ENCODE peak calls at places on chromosomes 16 and 17, in six cellular contexts. Z, K, P, W, E and U are unnamed samples.

GRCh38 chr16:57507414-57508083 is 21.3 kb upstream of the DOK4 start:
- DNase-seq in E (no peak), K (no peak), W (no peak), P (no peak), Z (no peak), U (no peak)

GRCh38 chr16:13970708-13971422 is 50.9 kb downstream of the ERCC4 start:
- DNase-seq in W (no peak), E (no peak), P (no peak), K (no peak), Z (no peak), U (no peak)

GRCh38 chr16:23510154-23510914 is at the start of gene GGA2:
- DNase-seq in P (peak; percentile 88), W (peak; percentile 88), Z (peak; percentile 91), E (peak; percentile 88), K (no peak), U (peak; percentile 73)

GRCh38 chr17:62692721-62693431 is 65.4 kb downstream of the MRC2 start:
- DNase-seq in K (no peak), W (peak; percentile 42), E (no peak), P (no peak), Z (no peak), U (no peak)

GRCh38 chr16:11572301-11572995 is 14.3 kb downstream of the LITAF start:
- DNase-seq in E (no peak), Z (no peak), W (no peak), K (no peak), P (peak; percentile 32), U (no peak)

GRCh38 chr17:77617516-77617915 is 341.0 kb upstream of the TNRC6C start:
- DNase-seq in Z (no peak), W (no peak), K (no peak), P (no peak), E (no peak), U (no peak)

GRCh38 chr17:76543482-76544122 is 3.8 kb downstream of the PRCD start:
- DNase-seq in K (no peak), E (no peak), Z (no peak), P (no peak), W (peak; percentile 18), U (no peak)

GRCh38 chr17:18079543-18079942 is 8.2 kb upstream of the DRG2 start:
- DNase-seq in K (no peak), P (no peak), W (no peak), Z (no peak), E (no peak), U (no peak)

GRCh38 chr16:31853300-31853699 is 20.3 kb upstream of the ZNF267 start:
- DNase-seq in Z (no peak), K (no peak), E (no peak), P (no peak), W (no peak), U (no peak)

GRCh38 chr16:19882641-19883040 is 2.0 kb downstream of the GPRC5B start:
- DNase-seq in W (no peak), Z (no peak), E (no peak), P (no peak), K (no peak), U (no peak)

GRCh38 chr17:2369039-2369438 is 31.7 kb downstream of the SGSM2 start:
- DNase-seq in K (no peak), E (no peak), P (no peak), W (no peak), Z (no peak), U (no peak)

GRCh38 chr17:16463341-16464000 is 28.5 kb downstream of the LRRC75A start:
- DNase-seq in Z (no peak), W (no peak), E (peak; percentile 75), K (no peak), P (peak; percentile 90), U (no peak)

GRCh38 chr16:87121816-87122215 is 195.4 kb downstream of the C16orf95 start:
- DNase-seq in Z (peak; percentile 20), P (no peak), K (no peak), E (no peak), W (no peak), U (no peak)

GRCh38 chr17:78716292-78716691 is 65.8 kb downstream of the CYTH1 start:
- DNase-seq in E (no peak), W (no peak), P (no peak), K (no peak), Z (no peak), U (no peak)

GRCh38 chr16:19809693-19810092 is 75.0 kb downstream of the GPRC5B start:
- DNase-seq in K (no peak), Z (no peak), W (no peak), E (no peak), P (no peak), U (no peak)

GRCh38 chr16:88533945-88534641 is 36.1 kb upstream of the ZC3H18 start:
- DNase-seq in E (peak; percentile 59), K (peak; percentile 17), P (peak; percentile 84), Z (no peak), W (peak; percentile 82), U (peak; percentile 66)

GRCh38 chr17:64777413-64778101 is 115.5 kb upstream of the SMURF2 start:
- DNase-seq in K (no peak), Z (peak; percentile 80), E (no peak), P (peak; percentile 54), W (no peak), U (no peak)

GRCh38 chr17:27473748-27474609 is 17.7 kb downstream of the KSR1 start:
- DNase-seq in Z (no peak), P (no peak), K (no peak), E (peak; percentile 91), W (no peak), U (no peak)

GRCh38 chr16:53950677-53951076 is 246.7 kb downstream of the FTO start:
- DNase-seq in K (no peak), Z (no peak), P (no peak), W (no peak), E (no peak), U (no peak)

GRCh38 chr17:64130559-64131001 is 636 bp upstream of the ERN1 start:
- DNase-seq in Z (no peak), E (no peak), P (peak; percentile 51), W (peak; percentile 62), K (no peak), U (no peak)

GRCh38 chr16:29779474-29779873 is 1.4 kb downstream of the ZG16 start:
- DNase-seq in Z (no peak), K (no peak), E (no peak), P (no peak), W (no peak), U (no peak)

GRCh38 chr16:29790183-29790948 is at the start of gene KIF22:
- DNase-seq in K (peak; percentile 95), Z (peak; percentile 100), W (peak; percentile 99), P (peak; percentile 100), E (peak; percentile 100), U (peak; percentile 99)

GRCh38 chr16:29789775-29790182 is 772 bp upstream of the KIF22 start:
- DNase-seq in Z (no peak), K (no peak), W (peak; percentile 29), E (no peak), P (peak; percentile 15), U (no peak)

GRCh38 chr16:29784157-29784556 is 6.1 kb downstream of the ZG16 start:
- DNase-seq in E (no peak), K (no peak), W (no peak), Z (no peak), P (no peak), U (no peak)

GRCh38 chr16:29784901-29785500 is 5.5 kb upstream of the KIF22 start:
- DNase-seq in P (peak; percentile 69), W (peak; percentile 80), Z (peak; percentile 89), K (peak; percentile 70), E (peak; percentile 67), U (no peak)
- TF ChIP-seq POLR2A in P (no peak), W (no peak), Z (no peak), K (no peak), E (no peak), U (no peak)

DNA sequence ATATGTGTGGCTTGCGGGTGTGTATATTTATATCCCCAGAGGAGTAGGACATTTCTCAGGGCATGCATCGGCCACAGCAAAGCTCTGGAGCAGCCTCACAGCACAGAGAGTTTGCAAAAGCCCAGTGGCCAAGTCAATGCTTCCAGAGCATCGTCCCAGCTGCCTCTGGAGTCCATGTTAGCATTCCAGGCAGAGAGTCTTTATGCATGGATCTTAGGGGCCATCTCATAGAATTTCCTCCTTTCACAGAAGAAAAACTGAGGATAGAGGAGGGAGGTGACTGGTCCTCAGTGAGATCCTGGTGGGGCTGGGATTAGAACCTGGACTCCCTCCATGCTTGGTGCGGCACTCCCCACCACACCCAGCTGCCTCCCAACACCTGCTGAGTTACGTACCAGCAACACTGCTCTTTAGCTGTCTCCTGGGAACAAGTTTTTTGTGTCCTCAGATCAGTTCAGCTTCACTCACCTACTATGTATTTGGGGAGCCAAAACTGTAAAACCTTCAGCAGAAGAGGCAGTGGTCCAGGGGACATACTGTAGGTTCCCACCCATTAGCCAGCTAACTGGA is 222.6 kb downstream of the CCDC182 start:
- DNase-seq in P (no peak), E (no peak), K (no peak), W (no peak), Z (no peak), U (no peak)
- H3K27ac ChIP-seq in P (no peak overlapping the region), E (no peak overlapping the region), K (peak overlapping the region; percentile 22), W (no peak overlapping the region), Z (no peak overlapping the region), U (no peak overlapping the region)

GRCh38 chr17:55659661-55660060 is 63.0 kb downstream of the TMEM100 start:
- DNase-seq in E (no peak), Z (no peak), P (no peak), K (no peak), W (no peak), U (no peak)

GRCh38 chr17:55660171-55660886 is 62.3 kb downstream of the TMEM100 start:
- DNase-seq in K (no peak), P (no peak), Z (no peak), W (no peak), E (no peak), U (peak; percentile 21)

GRCh38 chr17:55661963-55662834 is 60.5 kb downstream of the TMEM100 start:
- DNase-seq in E (no peak), W (no peak), Z (no peak), K (no peak), P (no peak), U (no peak)

GRCh38 chr17:55663395-55663794 is 59.3 kb downstream of the TMEM100 start:
- DNase-seq in Z (no peak), K (no peak), W (no peak), P (no peak), E (no peak), U (no peak)

GRCh38 chr17:55661359-55661758 is 61.3 kb downstream of the TMEM100 start:
- DNase-seq in Z (no peak), E (no peak), W (no peak), K (no peak), P (no peak), U (no peak)
- TF ChIP-seq EP300 in Z (no peak), E (no peak), W (no peak), K (no peak), P (no peak), U (no peak)

DNA sequence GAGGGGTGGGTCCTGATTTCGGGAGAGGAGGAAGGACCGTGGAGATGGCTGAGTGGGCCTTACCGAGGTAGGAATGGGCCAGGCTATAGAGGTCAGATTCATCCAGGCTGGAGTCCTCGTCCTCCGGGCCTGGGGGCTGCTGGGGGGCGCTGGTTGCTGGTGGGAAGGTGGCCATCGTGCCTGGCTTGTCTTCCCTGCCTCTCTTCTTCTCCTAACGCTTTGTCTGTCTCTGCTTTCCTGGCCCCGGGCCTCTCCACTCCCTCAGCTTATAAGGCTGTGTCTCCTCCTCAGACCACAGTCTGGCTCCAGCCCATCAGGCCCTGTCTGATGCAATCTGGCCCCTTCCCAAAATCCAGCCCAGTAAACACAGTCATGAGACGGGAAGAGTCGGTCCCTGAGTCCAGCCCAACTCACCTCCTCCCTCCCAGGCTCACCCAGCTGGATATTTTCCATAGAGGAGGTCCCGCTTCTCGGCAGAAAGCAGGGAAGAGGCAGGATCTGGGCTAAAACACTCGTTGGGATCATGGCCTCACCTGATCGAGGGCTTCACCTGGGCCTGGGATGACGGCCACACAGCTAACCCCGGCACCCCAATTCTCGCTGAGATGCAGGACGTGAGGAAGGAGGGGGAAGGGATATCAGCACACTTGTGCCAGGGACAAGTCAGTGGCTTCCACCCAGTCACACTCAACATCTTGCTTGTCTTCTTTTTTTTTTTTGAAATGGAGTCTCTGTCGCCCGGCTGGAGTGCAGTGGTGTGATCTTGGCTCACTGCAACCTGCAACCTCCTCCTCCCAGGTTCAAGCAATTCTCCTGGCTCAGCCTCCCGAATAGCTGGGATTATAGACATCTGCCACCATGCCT is at the start of gene NUPR1:
- DNase-seq in W (peak; percentile 99), P (peak; percentile 94), K (no peak), E (peak; percentile 95), Z (peak; percentile 97), U (peak; percentile 98)
- TF ChIP-seq POLR2A in W (peak; percentile 88), P (peak; percentile 90), K (no peak), E (no peak), Z (peak; percentile 74), U (peak; percentile 64)